ENCODE peak calls at places on chromosomes 13 and 19, in four cellular contexts. Q, L, W and D are unnamed samples.

GRCh38 chr13:44103721-44104490 is 224.2 kb downstream of the LACC1 start:
- DNase-seq in Q (no peak), L (no peak), W (no peak), D (no peak)

GRCh38 chr13:33283195-33283910 is 2.2 kb downstream of the STARD13 start:
- DNase-seq in Q (no peak), L (no peak), W (no peak), D (no peak)

GRCh38 chr13:20477394-20477793 is 48.3 kb downstream of the CRYL1 start:
- DNase-seq in Q (no peak), L (no peak), W (no peak), D (no peak)

GRCh38 chr13:21671793-21672680 is 1.2 kb downstream of the FGF9 start:
- DNase-seq in Q (no peak), L (no peak), W (no peak), D (no peak)

GRCh38 chr19:11587973-11588631 is 9.2 kb upstream of the ZNF627 start:
- DNase-seq in Q (no peak), L (no peak), W (no peak), D (no peak)

GRCh38 chr13:27372896-27373295 is 51.5 kb upstream of the GTF3A start:
- DNase-seq in Q (no peak), L (peak; percentile 16), W (no peak), D (no peak)

GRCh38 chr13:113148407-113148806 is 10.0 kb upstream of the PROZ start:
- DNase-seq in Q (no peak), L (no peak), W (no peak), D (no peak)

GRCh38 chr13:34748078-34748477 is 194.0 kb upstream of the NBEA start:
- DNase-seq in Q (no peak), L (no peak), W (no peak), D (no peak)

GRCh38 chr13:36323951-36324566 is 22.1 kb downstream of the SPART start:
- DNase-seq in Q (no peak), L (peak; percentile 52), W (no peak), D (peak; percentile 41)

GRCh38 chr19:48962029-48962848 is 2.9 kb upstream of the FTL start:
- DNase-seq in Q (peak; percentile 77), L (no peak), W (no peak), D (peak; percentile 94)

GRCh38 chr13:102868366-102868936 is 22.6 kb downstream of the ERCC5 start:
- DNase-seq in Q (no peak), L (peak; percentile 35), W (no peak), D (no peak)

GRCh38 chr13:86581711-86582110 is 782.5 kb upstream of the SLITRK6 start:
- DNase-seq in Q (no peak), L (peak; percentile 69), W (no peak), D (no peak)

GRCh38 chr13:51488212-51488611 is 35.4 kb upstream of the INTS6 start:
- DNase-seq in Q (no peak), L (no peak), W (no peak), D (no peak)

GRCh38 chr13:97327521-97328221 is 105.5 kb downstream of the MBNL2 start:
- DNase-seq in Q (no peak), L (peak; percentile 16), W (no peak), D (no peak)

DNA sequence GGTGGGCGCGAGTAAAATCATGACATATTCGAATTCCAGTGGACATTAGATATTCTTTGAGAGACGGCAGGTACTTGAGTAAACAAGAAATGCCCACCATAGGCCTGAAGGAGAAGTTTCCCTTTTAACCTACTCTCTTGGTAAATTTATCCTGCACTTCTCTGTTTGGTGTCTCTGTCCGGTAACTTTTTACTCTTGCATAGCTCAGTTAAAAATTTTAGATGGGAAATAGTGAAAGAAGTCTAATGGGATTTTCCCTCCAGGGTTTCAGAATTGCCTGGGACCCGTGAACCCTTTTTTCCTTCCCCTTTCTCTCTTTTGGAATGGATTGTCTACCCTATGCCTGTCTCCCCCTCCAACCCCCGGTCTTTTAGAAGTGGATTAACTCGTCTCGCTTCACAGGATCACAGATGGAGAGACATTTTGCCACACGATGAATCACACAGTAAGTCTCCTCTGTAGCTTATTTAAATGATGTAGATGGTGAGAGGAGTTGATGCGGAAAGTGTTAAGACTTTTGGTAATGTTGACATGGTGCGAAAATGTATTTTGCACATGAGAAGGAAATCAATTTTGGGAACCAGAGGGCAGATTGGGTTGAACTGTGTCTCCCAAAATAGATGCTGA is 511 bp upstream of the MIPEP start:
- DNase-seq in Q (no peak), L (no peak), W (no peak), D (no peak)
- TF ChIP-seq ELK1 in Q (no peak), L (no peak), W (no peak), D (no peak)

GRCh38 chr19:46413262-46414031 is at the start of gene CCDC8:
- DNase-seq in Q (peak; percentile 94), L (peak; percentile 92), W (no peak), D (no peak)
- TF ChIP-seq ELK1 in Q (no peak), L (no peak), W (no peak), D (no peak)

GRCh38 chr13:63414247-63414646 is 1998.6 kb upstream of the PCDH20 start:
- DNase-seq in Q (no peak), L (no peak), W (no peak), D (no peak)

GRCh38 chr13:63403726-63404125 is 1988.1 kb upstream of the PCDH20 start:
- DNase-seq in Q (no peak), L (no peak), W (no peak), D (peak; percentile 3)

GRCh38 chr13:63409791-63410351 is 1994.2 kb upstream of the PCDH20 start:
- DNase-seq in Q (no peak), L (no peak), W (no peak), D (no peak)

DNA sequence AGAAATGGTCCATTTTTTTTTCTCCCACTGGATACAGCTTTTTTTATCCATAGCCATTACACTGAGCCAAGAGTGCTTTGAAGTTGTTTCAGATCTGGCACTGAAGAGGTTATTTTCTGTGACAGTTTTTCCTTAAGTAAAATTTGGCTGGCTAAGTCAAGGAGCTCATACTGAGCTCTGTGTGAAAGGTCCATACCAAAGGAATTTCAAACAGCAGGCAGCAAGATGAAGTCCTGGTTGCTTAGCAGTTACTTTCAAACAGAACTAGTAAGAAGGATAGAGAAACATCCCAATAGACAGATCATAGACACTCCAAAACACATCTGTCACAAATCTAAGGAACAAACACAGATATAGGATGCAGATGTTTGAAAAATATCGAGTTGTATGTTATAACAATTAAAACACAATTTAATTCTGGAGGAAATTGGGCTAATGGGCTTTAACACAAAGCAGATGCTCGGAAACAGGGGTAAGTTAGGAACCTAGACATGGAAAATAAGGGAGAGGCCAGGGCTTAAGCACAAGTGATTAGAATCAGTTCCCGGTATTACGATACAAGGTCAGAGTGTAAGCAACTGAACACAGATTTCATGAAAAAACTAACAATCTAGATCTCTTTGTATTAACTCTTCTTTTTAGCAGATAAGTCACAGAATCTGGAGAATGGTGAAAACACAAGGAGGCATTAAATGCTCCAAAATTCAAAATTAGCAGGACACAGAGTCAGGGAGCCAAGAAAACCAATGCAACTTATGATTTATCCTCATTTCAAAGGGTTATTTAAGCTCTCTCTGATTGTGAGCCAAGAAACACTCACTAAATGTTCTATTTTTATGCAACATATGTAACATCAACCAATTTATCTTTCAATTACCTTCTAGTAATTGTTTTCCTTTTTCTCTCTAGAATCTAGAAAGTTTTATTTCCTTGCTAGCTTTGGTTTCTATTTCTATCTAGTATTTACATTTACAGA is 1992.9 kb upstream of the PCDH20 start:
- DNase-seq in Q (no peak), L (peak; percentile 50), W (no peak), D (no peak)
- TF ChIP-seq ELK1 in Q (no peak), L (no peak), W (no peak), D (no peak)

DNA sequence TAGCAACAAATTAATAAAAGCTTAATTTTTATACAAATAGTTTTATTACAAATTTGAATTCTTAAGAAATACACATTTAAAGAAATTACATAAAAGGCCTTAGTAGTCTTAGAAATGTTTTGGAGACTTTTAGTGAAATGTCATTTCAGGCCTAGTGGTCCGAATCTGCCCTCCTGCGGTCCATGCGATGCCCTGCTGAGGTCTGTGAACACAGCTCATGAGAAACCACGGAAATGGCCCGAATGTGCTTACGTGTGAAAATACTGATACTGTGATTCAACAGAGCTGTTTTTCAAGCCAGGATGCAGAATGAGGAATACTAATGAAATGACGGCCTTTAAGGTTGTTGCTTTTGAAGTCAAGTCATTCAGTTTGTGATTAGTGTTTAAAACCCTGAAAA is 157.9 kb downstream of the COL4A1 start:
- DNase-seq in Q (no peak), L (no peak), W (no peak), D (no peak)
- TF ChIP-seq ELK1 in Q (no peak), L (no peak), W (no peak), D (no peak)

DNA sequence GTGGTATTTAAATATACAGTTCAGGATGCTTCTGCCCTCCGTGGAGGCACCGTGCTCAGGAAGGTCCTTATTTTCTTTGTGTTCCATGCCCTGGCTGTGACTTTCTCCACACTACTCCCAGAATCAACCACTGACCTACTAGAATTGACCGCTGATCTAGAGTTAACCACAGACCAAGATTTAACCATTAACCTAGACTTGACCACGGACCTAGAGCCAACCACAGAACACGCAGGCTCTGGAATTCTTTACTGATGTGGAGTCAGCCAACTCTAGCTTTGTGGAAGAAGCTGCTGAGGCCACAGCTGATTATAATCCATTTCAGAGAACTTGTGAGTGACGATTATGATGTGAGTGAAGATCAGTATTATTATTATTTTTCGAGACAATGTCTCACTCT is 18.0 kb downstream of the GTF2F2 start:
- DNase-seq in Q (no peak), L (no peak), W (no peak), D (no peak)
- TF ChIP-seq ELK1 in Q (no peak), L (no peak), W (no peak), D (no peak)

GRCh38 chr19:30341646-30342201 is 30.5 kb upstream of the ZNF536 start:
- DNase-seq in Q (no peak), L (no peak), W (no peak), D (no peak)

GRCh38 chr19:30345686-30346085 is 26.5 kb upstream of the ZNF536 start:
- DNase-seq in Q (no peak), L (no peak), W (no peak), D (no peak)

GRCh38 chr19:30340724-30341595 is 31.2 kb upstream of the ZNF536 start:
- DNase-seq in Q (no peak), L (no peak), W (no peak), D (no peak)

GRCh38 chr19:30344446-30345425 is 27.4 kb upstream of the ZNF536 start:
- DNase-seq in Q (no peak), L (no peak), W (no peak), D (peak; percentile 23)

DNA sequence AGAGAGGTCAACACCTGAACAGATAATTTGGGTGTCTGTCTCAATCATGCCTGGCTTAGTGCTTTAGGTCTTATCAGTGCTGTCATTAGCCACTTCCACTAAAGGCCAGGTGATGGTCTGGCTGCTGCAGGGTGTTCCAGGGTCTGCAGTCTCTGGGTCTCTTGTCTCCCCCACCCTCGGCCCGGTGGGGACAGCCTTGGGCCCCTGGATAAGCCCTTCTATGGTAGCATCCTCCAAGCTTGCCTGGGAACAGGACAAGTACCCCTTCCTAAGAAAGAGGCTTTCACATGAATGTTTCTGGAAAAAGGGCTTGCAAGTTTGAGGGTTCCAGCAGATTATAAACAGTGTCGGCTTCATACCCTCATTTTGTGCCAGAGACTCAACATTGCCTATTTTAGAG is 29.3 kb upstream of the ZNF536 start:
- DNase-seq in Q (no peak), L (no peak), W (no peak), D (no peak)
- TF ChIP-seq ELK1 in Q (no peak), L (no peak), W (no peak), D (no peak)

DNA sequence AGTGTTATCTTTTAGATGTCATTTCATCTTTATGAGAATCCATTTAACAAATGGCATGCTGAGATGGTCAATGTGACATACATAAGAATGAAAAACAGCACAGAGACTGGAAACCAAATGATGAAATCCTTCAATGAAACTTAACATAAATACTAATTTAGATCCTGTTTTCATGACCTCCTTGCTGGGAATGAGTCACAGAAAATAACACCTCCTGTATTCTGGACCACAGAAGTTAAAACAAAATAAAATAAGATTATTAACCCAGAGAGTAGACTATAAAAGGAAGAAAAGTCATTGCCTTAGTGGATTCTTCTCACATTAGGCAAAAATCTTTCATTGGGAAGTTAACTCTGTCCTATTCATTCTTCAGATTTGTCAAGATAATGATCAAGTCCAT is 1.6 kb downstream of the DIAPH3 start:
- DNase-seq in Q (no peak), L (peak; percentile 6), W (no peak), D (no peak)
- TF ChIP-seq ELK1 in Q (no peak), L (no peak), W (no peak), D (no peak)